ENCODE peak calls at places on chromosomes 11 and 22, in six cellular contexts. P is cardiac fibroblast; J is GM12892; G is fibroblast of gingiva; H is activated naive CD4-positive, alpha-beta T cell; T is cardiac muscle cell. F is an unnamed sample.

GRCh38 chr22:43446037-43446803 is 34.4 kb downstream of the MPPED1 start:
- DNase-seq in P (no peak), J (no peak), G (no peak), H (no peak), T (no peak), F (no peak)

GRCh38 chr11:46273511-46274205 is 3.8 kb upstream of the CREB3L1 start:
- DNase-seq in P (peak; percentile 66), J (no peak), G (peak; percentile 71), H (no peak), T (peak; percentile 65), F (no peak)

GRCh38 chr11:111602865-111603632 is 800 bp downstream of the SIK2 start:
- DNase-seq in P (peak; percentile 49), J (peak; percentile 31), G (peak; percentile 42), H (peak; percentile 13), T (peak; percentile 50), F (no peak)

GRCh38 chr11:8745431-8745986 is 62.9 kb downstream of the RPL27A start:
- DNase-seq in P (no peak), J (no peak), G (no peak), H (no peak), T (no peak), F (no peak)

GRCh38 chr11:8728566-8728965 is 46.0 kb downstream of the RPL27A start:
- DNase-seq in P (no peak), J (no peak), G (no peak), H (no peak), T (peak; percentile 39), F (no peak)

GRCh38 chr22:20951151-20951931 is 15.7 kb upstream of the AIFM3 start:
- DNase-seq in P (no peak), J (no peak), G (no peak), H (no peak), T (no peak), F (no peak)

GRCh38 chr11:76033699-76034098 is 172.6 kb downstream of the WNT11 start:
- DNase-seq in P (no peak), J (no peak), G (no peak), H (no peak), T (no peak), F (no peak)

GRCh38 chr22:29030618-29031235 is 30.9 kb downstream of the C22orf31 start:
- DNase-seq in P (peak; percentile 82), J (no peak), G (peak; percentile 68), H (no peak), T (peak; percentile 86), F (no peak)

GRCh38 chr11:16924826-16925494 is 89.3 kb downstream of the PLEKHA7 start:
- DNase-seq in P (peak; percentile 53), J (no peak), G (peak; percentile 23), H (no peak), T (peak; percentile 68), F (no peak)